ENCODE peak calls at places on chromosomes 6 and 20, in four cellular contexts. L is pancreas; H is A549; O is stimulated activated naive B cell treated with anti-CD40 and anti-IgM and Interleukin-4, amounts not matched to agents 10 μg/mL and 1 μg/mL and 100 μg/mL, for 72 hours. B is an unnamed sample.
A peak's percentile ranks its signal among the peaks of the same experiment; 100 is the strongest.

GRCh38 chr6:38638941-38639497 is 710 bp downstream of the BTBD9 start:
- DNase-seq in L (no peak), O (peak; percentile 34), H (peak; percentile 31), B (peak; percentile 47)

GRCh38 chr20:23526850-23527249 is 35.9 kb downstream of the CST8 start:
- DNase-seq in L (no peak), H (no peak), O (no peak), B (no peak)

GRCh38 chr6:76792394-76792793 is 670.9 kb downstream of the HTR1B start:
- DNase-seq in L (no peak), H (no peak), O (no peak), B (no peak)

GRCh38 chr6:166470029-166470862 is 87.5 kb upstream of the MPC1 start:
- DNase-seq in O (no peak), H (no peak), L (no peak), B (no peak)

GRCh38 chr20:46572181-46572580 is 21.7 kb upstream of the OCSTAMP start:
- DNase-seq in L (peak; percentile 38), O (no peak), H (no peak), B (no peak)

GRCh38 chr20:955111-955510 is 39.0 kb upstream of the ANGPT4 start:
- DNase-seq in L (no peak), H (no peak), O (no peak), B (no peak)

GRCh38 chr6:53043626-53044025 is 21.6 kb upstream of the FBXO9 start:
- DNase-seq in O (no peak), H (no peak), L (no peak), B (no peak)

GRCh38 chr20:45407783-45408645 is at the start of gene DBNDD2:
- DNase-seq in H (no peak), L (no peak), O (no peak), B (no peak)

GRCh38 chr6:153790881-153791473 is 248.1 kb upstream of the OPRM1 start:
- DNase-seq in L (no peak), H (no peak), O (no peak), B (no peak)

GRCh38 chr6:6006428-6007310 is at the start of gene NRN1:
- DNase-seq in H (no peak), L (no peak), O (no peak), B (no peak)

GRCh38 chr6:52649521-52649920 is 21.4 kb upstream of the TMEM14A start:
- DNase-seq in L (no peak), O (no peak), H (no peak), B (no peak)

GRCh38 chr6:161918608-161919205 is 644.8 kb upstream of the AGPAT4 start:
- DNase-seq in L (no peak), O (no peak), H (no peak), B (no peak)

GRCh38 chr6:141700836-141701235 is 431.9 kb upstream of the GJE1 start:
- DNase-seq in L (no peak), O (no peak), H (no peak), B (no peak)

GRCh38 chr6:134170844-134171243 is 118.4 kb upstream of the SLC2A12 start:
- DNase-seq in O (no peak), H (no peak), L (no peak), B (no peak)

GRCh38 chr20:18614244-18614643 is 26.4 kb downstream of the DTD1 start:
- DNase-seq in H (no peak), O (no peak), L (no peak), B (no peak)

GRCh38 chr20:50308166-50308512 is 117.5 kb downstream of the CEBPB start:
- DNase-seq in O (no peak), L (no peak), H (no peak), B (no peak)

GRCh38 chr20:37513764-37514359 is 7.2 kb upstream of the NNAT start:
- DNase-seq in L (no peak), H (no peak), O (no peak), B (no peak)

GRCh38 chr20:4555188-4555893 is 166.4 kb upstream of the PRND start:
- DNase-seq in H (peak; percentile 44), L (no peak), O (no peak), B (no peak)

GRCh38 chr20:50655325-50655880 is 35.9 kb downstream of the RIPOR3 start:
- DNase-seq in O (no peak), L (no peak), H (no peak), B (no peak)

GRCh38 chr20:37414133-37414532 is 68.2 kb downstream of the SRC start:
- DNase-seq in L (no peak), O (no peak), H (no peak), B (no peak)

GRCh38 chr6:163955131-163955530 is 540.6 kb downstream of the QKI start:
- DNase-seq in H (no peak), O (no peak), L (no peak), B (no peak)